ENCODE peak calls at places on chromosomes 6 and 20, in six cellular contexts. One of them, this sample, is unnamed.

GRCh38 chr6:108733706-108734105 is 114.5 kb upstream of the ARMC2 start:
- DNase-seq in H1: no peak
- DNase-seq in erythroblast: no peak
- DNase-seq in ovary: no peak
- DNase-seq in adrenal gland: no peak
- DNase-seq in HCT116: no peak
- DNase-seq in this sample: no peak

GRCh38 chr6:659716-660581 is 3.0 kb upstream of the HUS1B start:
- DNase-seq in H1: no peak
- DNase-seq in erythroblast: no peak
- DNase-seq in ovary: no peak
- DNase-seq in adrenal gland: no peak
- DNase-seq in HCT116: no peak
- DNase-seq in this sample: no peak

GRCh38 chr6:101114703-101115102 is 233.6 kb upstream of the ASCC3 start:
- DNase-seq in H1: no peak
- DNase-seq in erythroblast: peak
- DNase-seq in ovary: no peak
- DNase-seq in adrenal gland: no peak
- DNase-seq in HCT116: peak
- DNase-seq in this sample: peak

GRCh38 chr6:165941249-165941648 is 226.4 kb downstream of the TBXT start:
- DNase-seq in H1: no peak
- DNase-seq in erythroblast: no peak
- DNase-seq in ovary: no peak
- DNase-seq in adrenal gland: no peak
- DNase-seq in HCT116: no peak
- DNase-seq in this sample: no peak

GRCh38 chr6:22079788-22080187 is 217.0 kb downstream of the PRL start:
- DNase-seq in H1: no peak
- DNase-seq in erythroblast: no peak
- DNase-seq in ovary: no peak
- DNase-seq in adrenal gland: no peak
- DNase-seq in HCT116: no peak
- DNase-seq in this sample: no peak

GRCh38 chr6:170225852-170226417 is 64.9 kb downstream of the DLL1 start:
- DNase-seq in H1: no peak
- DNase-seq in erythroblast: no peak
- DNase-seq in ovary: peak
- DNase-seq in adrenal gland: no peak
- DNase-seq in HCT116: no peak
- DNase-seq in this sample: no peak

GRCh38 chr20:59571591-59572314 is 32.6 kb upstream of the PHACTR3 start:
- DNase-seq in H1: no peak
- DNase-seq in erythroblast: peak
- DNase-seq in ovary: peak
- DNase-seq in adrenal gland: peak
- DNase-seq in HCT116: peak
- DNase-seq in this sample: peak

GRCh38 chr6:17493286-17493685 is 99.9 kb downstream of the CAP2 start:
- DNase-seq in H1: no peak
- DNase-seq in erythroblast: no peak
- DNase-seq in ovary: no peak
- DNase-seq in adrenal gland: peak
- DNase-seq in HCT116: no peak
- DNase-seq in this sample: peak

GRCh38 chr20:14860410-14860814 is 523.0 kb upstream of the FLRT3 start:
- DNase-seq in H1: peak
- DNase-seq in erythroblast: no peak
- DNase-seq in ovary: no peak
- DNase-seq in adrenal gland: no peak
- DNase-seq in HCT116: no peak
- DNase-seq in this sample: no peak

GRCh38 chr20:62304331-62305148 is 1.7 kb downstream of the ADRM1 start:
- DNase-seq in H1: no peak
- DNase-seq in erythroblast: no peak
- DNase-seq in ovary: no peak
- DNase-seq in adrenal gland: no peak
- DNase-seq in HCT116: no peak
- DNase-seq in this sample: no peak
- TF ChIP-seq POLR2A in H1: no peak
- TF ChIP-seq POLR2A in erythroblast: no peak
- TF ChIP-seq POLR2A in ovary: no peak
- TF ChIP-seq POLR2A in adrenal gland: no peak
- TF ChIP-seq POLR2A in HCT116: no peak
- TF ChIP-seq POLR2A in this sample: no peak

GRCh38 chr6:4185846-4186245 is 50.5 kb upstream of the ECI2 start:
- DNase-seq in H1: no peak
- DNase-seq in erythroblast: no peak
- DNase-seq in ovary: no peak
- DNase-seq in adrenal gland: no peak
- DNase-seq in HCT116: no peak
- DNase-seq in this sample: no peak

GRCh38 chr6:4188801-4189200 is 53.4 kb upstream of the ECI2 start:
- DNase-seq in H1: no peak
- DNase-seq in erythroblast: no peak
- DNase-seq in ovary: no peak
- DNase-seq in adrenal gland: no peak
- DNase-seq in HCT116: no peak
- DNase-seq in this sample: no peak

GRCh38 chr6:4187480-4187879 is 52.1 kb upstream of the ECI2 start:
- DNase-seq in H1: no peak
- DNase-seq in erythroblast: no peak
- DNase-seq in ovary: no peak
- DNase-seq in adrenal gland: no peak
- DNase-seq in HCT116: no peak
- DNase-seq in this sample: no peak

GRCh38 chr6:4185419-4185818 is 50.0 kb upstream of the ECI2 start:
- DNase-seq in H1: no peak
- DNase-seq in erythroblast: no peak
- DNase-seq in ovary: no peak
- DNase-seq in adrenal gland: no peak
- DNase-seq in HCT116: no peak
- DNase-seq in this sample: no peak

DNA sequence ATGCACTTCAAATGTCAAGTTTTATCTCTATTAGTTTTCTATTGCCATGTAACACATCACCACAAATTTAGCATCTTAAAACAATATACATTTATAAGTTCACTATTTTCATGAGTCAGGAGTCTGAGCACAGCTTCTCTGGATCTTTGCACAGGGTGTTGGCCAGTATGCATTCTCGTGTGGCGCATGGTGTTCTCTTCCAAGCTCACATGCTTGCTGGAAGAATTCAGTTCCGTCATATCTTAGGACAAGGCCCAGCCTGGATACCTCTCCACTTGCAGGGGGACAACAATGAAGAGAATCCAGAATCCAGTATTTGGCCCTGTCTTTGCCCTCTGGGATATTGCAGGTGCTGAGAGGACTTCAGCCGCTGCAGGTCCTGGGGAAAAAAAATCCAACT is 51.0 kb upstream of the ECI2 start:
- DNase-seq in H1: no peak
- DNase-seq in erythroblast: no peak
- DNase-seq in ovary: no peak
- DNase-seq in adrenal gland: no peak
- DNase-seq in HCT116: no peak
- DNase-seq in this sample: no peak
- TF ChIP-seq POLR2A in H1: no peak
- TF ChIP-seq POLR2A in erythroblast: no peak
- TF ChIP-seq POLR2A in ovary: no peak
- TF ChIP-seq POLR2A in adrenal gland: no peak
- TF ChIP-seq POLR2A in HCT116: no peak
- TF ChIP-seq POLR2A in this sample: no peak

GRCh38 chr20:62238569-62239277 is 402 bp downstream of the OSBPL2 start:
- DNase-seq in H1: no peak
- DNase-seq in erythroblast: peak
- DNase-seq in ovary: peak
- DNase-seq in adrenal gland: peak
- DNase-seq in HCT116: no peak
- DNase-seq in this sample: peak
- TF ChIP-seq POLR2A in H1: no peak
- TF ChIP-seq POLR2A in erythroblast: no peak
- TF ChIP-seq POLR2A in ovary: no peak
- TF ChIP-seq POLR2A in adrenal gland: peak
- TF ChIP-seq POLR2A in HCT116: no peak
- TF ChIP-seq POLR2A in this sample: no peak

GRCh38 chr6:148470606-148471299 is 128.1 kb downstream of the SASH1 start:
- DNase-seq in H1: no peak
- DNase-seq in erythroblast: no peak
- DNase-seq in ovary: no peak
- DNase-seq in adrenal gland: no peak
- DNase-seq in HCT116: no peak
- DNase-seq in this sample: no peak

GRCh38 chr6:148471624-148472494 is 129.2 kb downstream of the SASH1 start:
- DNase-seq in H1: no peak
- DNase-seq in erythroblast: no peak
- DNase-seq in ovary: no peak
- DNase-seq in adrenal gland: no peak
- DNase-seq in HCT116: no peak
- DNase-seq in this sample: no peak

GRCh38 chr6:148467926-148468325 is 125.3 kb downstream of the SASH1 start:
- DNase-seq in H1: no peak
- DNase-seq in erythroblast: no peak
- DNase-seq in ovary: no peak
- DNase-seq in adrenal gland: no peak
- DNase-seq in HCT116: no peak
- DNase-seq in this sample: no peak

GRCh38 chr6:148472495-148473105 is 130.0 kb downstream of the SASH1 start:
- DNase-seq in H1: no peak
- DNase-seq in erythroblast: no peak
- DNase-seq in ovary: no peak
- DNase-seq in adrenal gland: no peak
- DNase-seq in HCT116: no peak
- DNase-seq in this sample: no peak

DNA sequence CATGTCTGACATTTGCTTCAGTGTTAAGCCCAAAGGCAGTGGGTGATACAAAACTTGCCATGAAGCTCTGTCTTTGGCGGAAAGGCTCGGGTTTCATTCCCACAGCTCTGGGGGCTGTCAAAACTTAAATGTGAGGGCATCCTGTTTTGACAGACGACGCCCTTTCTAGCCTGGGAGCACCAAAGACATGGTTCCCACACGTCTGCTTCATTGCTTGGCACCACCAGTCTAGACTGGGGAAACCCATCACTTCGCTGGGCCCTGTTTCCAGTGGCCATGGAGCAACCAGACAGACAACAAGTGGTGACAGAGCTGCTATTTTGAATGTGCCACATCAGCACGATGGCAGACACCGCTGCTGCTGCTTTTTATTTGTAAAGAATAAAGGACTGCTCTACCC is 127.5 kb downstream of the SASH1 start:
- DNase-seq in H1: no peak
- DNase-seq in erythroblast: no peak
- DNase-seq in ovary: no peak
- DNase-seq in adrenal gland: no peak
- DNase-seq in HCT116: no peak
- DNase-seq in this sample: no peak
- TF ChIP-seq POLR2A in H1: no peak
- TF ChIP-seq POLR2A in erythroblast: no peak
- TF ChIP-seq POLR2A in ovary: no peak
- TF ChIP-seq POLR2A in adrenal gland: no peak
- TF ChIP-seq POLR2A in HCT116: no peak
- TF ChIP-seq POLR2A in this sample: no peak

This sample was measured in H54.